ENCODE peak calls at places on chromosomes 13 and 19, in seven cellular contexts. W is mucosa of gallbladder; V is stimulated activated CD4-positive, alpha-beta T cell treated with anti-CD3 and anti-CD28 coated beads, Interleukin-4, amount 100 ng/mL, for 1 hour; T is CD8-positive, alpha-beta T cell; B is stimulated activated CD8-positive, alpha-beta memory T cell treated with anti-CD3 and anti-CD28 coated beads, Interleukin-4, amount 100 ng/mL, for 1 hour; G is psoas muscle; O is NCI-H1105 treated with DMSO at 0.1 percent for 48 hours. R is an unnamed sample.

GRCh38 chr13:20247403-20247802 is 15.3 kb upstream of the GJB6 start:
- DNase-seq in W (peak), V (no peak), T (no peak), B (no peak), G (no peak), O (no peak), R (no peak)

GRCh38 chr19:5743640-5744039 is 23.2 kb downstream of the CATSPERD start:
- DNase-seq in W (no peak), V (no peak), T (no peak), B (no peak), G (no peak), O (no peak), R (no peak)

GRCh38 chr13:31476266-31476665 is 263.1 kb upstream of the RXFP2 start:
- DNase-seq in W (no peak), V (no peak), T (no peak), B (no peak), G (no peak), O (no peak), R (no peak)

GRCh38 chr19:44796701-44797115 is 12.2 kb upstream of the BCAM start:
- DNase-seq in W (peak), V (no peak), T (no peak), B (no peak), G (peak), O (no peak), R (no peak)

GRCh38 chr19:16377521-16377920 is 52.9 kb downstream of the KLF2 start:
- DNase-seq in W (no peak), V (no peak), T (no peak), B (no peak), G (peak), O (no peak), R (no peak)

GRCh38 chr19:29503785-29504184 is 22.0 kb upstream of the VSTM2B start:
- DNase-seq in W (no peak), V (no peak), T (no peak), B (no peak), G (no peak), O (no peak), R (no peak)

GRCh38 chr19:3945838-3946237 is 13.0 kb downstream of the NMRK2 start:
- DNase-seq in W (no peak), V (no peak), T (no peak), B (no peak), G (no peak), O (no peak), R (no peak)

GRCh38 chr13:89465366-89465765 is 1794.2 kb downstream of the SLITRK5 start:
- DNase-seq in W (no peak), V (no peak), T (no peak), B (no peak), G (no peak), O (no peak), R (no peak)

GRCh38 chr13:112057736-112058518 is 9.0 kb upstream of the SOX1 start:
- DNase-seq in W (no peak), V (no peak), T (no peak), B (no peak), G (no peak), O (peak), R (no peak)

GRCh38 chr19:42173695-42174094 is 41.4 kb upstream of the POU2F2 start:
- DNase-seq in W (no peak), V (no peak), T (no peak), B (no peak), G (no peak), O (no peak), R (no peak)

GRCh38 chr19:6735181-6735891 is 2.0 kb downstream of the GPR108 start:
- DNase-seq in W (no peak), V (no peak), T (no peak), B (no peak), G (no peak), O (no peak), R (no peak)

R was measured in thoracic aorta.